ENCODE peak calls at places on chromosomes 12 and 14, in ten cellular contexts. P, T, V, X, I, H, M, N, J and C are unnamed samples.

GRCh38 chr12:17571047-17571446 is 518.9 kb downstream of the RERGL start:
- DNase-seq in P (no peak), T (no peak), V (no peak), X (no peak), I (no peak), H (no peak), M (no peak), N (no peak), J (no peak), C (no peak)

GRCh38 chr12:1797991-1798733 is 22.2 kb upstream of the LRTM2 start:
- DNase-seq in P (no peak), T (no peak), V (peak), X (no peak), I (no peak), H (peak), M (no peak), N (no peak), J (no peak), C (no peak)

GRCh38 chr12:24172031-24172772 is 222.7 kb upstream of the SOX5 start:
- DNase-seq in P (no peak), T (no peak), V (no peak), X (no peak), I (no peak), H (no peak), M (no peak), N (no peak), J (no peak), C (peak)

GRCh38 chr12:21296751-21297406 is 37.8 kb downstream of the SLCO1A2 start:
- DNase-seq in P (no peak), T (no peak), V (no peak), X (peak), I (no peak), H (no peak), M (no peak), N (peak), J (no peak), C (no peak)

GRCh38 chr14:73878436-73878835 is 8.2 kb upstream of the ZNF410 start:
- DNase-seq in P (no peak), T (no peak), V (no peak), X (peak), I (no peak), H (no peak), M (no peak), N (no peak), J (no peak), C (no peak)

GRCh38 chr14:66944872-66945271 is 244.4 kb upstream of the GARIN2 start:
- DNase-seq in P (no peak), T (no peak), V (no peak), X (peak), I (no peak), H (no peak), M (no peak), N (no peak), J (peak), C (no peak)

GRCh38 chr12:29346764-29347421 is 34.1 kb downstream of the ERGIC2 start:
- DNase-seq in P (no peak), T (no peak), V (no peak), X (peak), I (no peak), H (no peak), M (no peak), N (no peak), J (no peak), C (no peak)

GRCh38 chr14:54902143-54902520 is 494 bp downstream of the GCH1 start:
- DNase-seq in P (peak), T (peak), V (peak), X (peak), I (no peak), H (peak), M (peak), N (peak), J (peak), C (no peak)

GRCh38 chr12:30613119-30613830 is 82.4 kb downstream of the IPO8 start:
- DNase-seq in P (no peak), T (no peak), V (no peak), X (peak), I (peak), H (no peak), M (no peak), N (no peak), J (peak), C (no peak)

GRCh38 chr14:90795744-90796143 is 20.5 kb downstream of the TTC7B start:
- DNase-seq in P (no peak), T (no peak), V (no peak), X (peak), I (peak), H (no peak), M (no peak), N (no peak), J (no peak), C (no peak)

GRCh38 chr14:76836029-76836630 is 9.9 kb downstream of the LRRC74A start:
- DNase-seq in P (no peak), T (no peak), V (no peak), X (no peak), I (no peak), H (no peak), M (no peak), N (no peak), J (peak), C (no peak)

GRCh38 chr14:36066636-36067035 is 109.9 kb downstream of the PTCSC3 start:
- DNase-seq in P (no peak), T (no peak), V (no peak), X (no peak), I (no peak), H (no peak), M (no peak), N (no peak), J (no peak), C (no peak)

GRCh38 chr12:6161124-6161882 is 36.8 kb upstream of the VWF start:
- DNase-seq in P (no peak), T (peak), V (no peak), X (peak), I (no peak), H (peak), M (no peak), N (no peak), J (no peak), C (no peak)

GRCh38 chr12:131112016-131112415 is 158.3 kb downstream of the ADGRD1 start:
- DNase-seq in P (no peak), T (no peak), V (no peak), X (peak), I (no peak), H (no peak), M (no peak), N (no peak), J (no peak), C (no peak)

GRCh38 chr12:115374480-115375187 is 690.7 kb upstream of the TBX3 start:
- DNase-seq in P (no peak), T (no peak), V (no peak), X (no peak), I (no peak), H (no peak), M (no peak), N (no peak), J (no peak), C (peak)

GRCh38 chr14:50047274-50047676 is 69.1 kb downstream of the VCPKMT start:
- DNase-seq in P (no peak), T (peak), V (peak), X (no peak), I (no peak), H (no peak), M (no peak), N (no peak), J (peak), C (no peak)

GRCh38 chr12:7289743-7290142 is 14.1 kb upstream of the ACSM4 start:
- DNase-seq in P (no peak), T (no peak), V (no peak), X (peak), I (no peak), H (no peak), M (no peak), N (no peak), J (no peak), C (no peak)

GRCh38 chr14:48527832-48528231 is 852.4 kb upstream of the MDGA2 start:
- DNase-seq in P (no peak), T (no peak), V (no peak), X (no peak), I (no peak), H (no peak), M (no peak), N (no peak), J (no peak), C (no peak)

GRCh38 chr12:58668831-58669230 is 251.5 kb downstream of the LRIG3 start:
- DNase-seq in P (no peak), T (no peak), V (no peak), X (peak), I (peak), H (no peak), M (no peak), N (no peak), J (no peak), C (no peak)

GRCh38 chr12:132776816-132777568 is 15.4 kb upstream of the ANKLE2 start:
- DNase-seq in P (no peak), T (peak), V (no peak), X (peak), I (no peak), H (no peak), M (no peak), N (no peak), J (peak), C (no peak)

GRCh38 chr12:57224278-57224972 is 5.1 kb upstream of the SHMT2 start:
- DNase-seq in P (no peak), T (no peak), V (no peak), X (no peak), I (no peak), H (no peak), M (no peak), N (no peak), J (no peak), C (no peak)

GRCh38 chr12:57224973-57225679 is 4.4 kb upstream of the SHMT2 start:
- DNase-seq in P (peak), T (no peak), V (peak), X (no peak), I (no peak), H (no peak), M (peak), N (peak), J (peak), C (no peak)

GRCh38 chr12:57221169-57221917 is 4.7 kb downstream of the NXPH4 start:
- DNase-seq in P (no peak), T (no peak), V (no peak), X (no peak), I (no peak), H (no peak), M (no peak), N (no peak), J (no peak), C (no peak)

GRCh38 chr12:57222286-57223190 is 5.9 kb downstream of the NXPH4 start:
- DNase-seq in P (no peak), T (no peak), V (no peak), X (no peak), I (no peak), H (no peak), M (no peak), N (no peak), J (no peak), C (no peak)

GRCh38 chr12:57223191-57224165 is 6.0 kb upstream of the SHMT2 start:
- DNase-seq in P (no peak), T (no peak), V (no peak), X (no peak), I (no peak), H (no peak), M (no peak), N (peak), J (no peak), C (no peak)
- H3K4me3 ChIP-seq in P (no peak), T (no peak), V (no peak), X (no peak), I (no peak), H (no peak), M (no peak), N (no peak), J (no peak), C (no peak)

DNA sequence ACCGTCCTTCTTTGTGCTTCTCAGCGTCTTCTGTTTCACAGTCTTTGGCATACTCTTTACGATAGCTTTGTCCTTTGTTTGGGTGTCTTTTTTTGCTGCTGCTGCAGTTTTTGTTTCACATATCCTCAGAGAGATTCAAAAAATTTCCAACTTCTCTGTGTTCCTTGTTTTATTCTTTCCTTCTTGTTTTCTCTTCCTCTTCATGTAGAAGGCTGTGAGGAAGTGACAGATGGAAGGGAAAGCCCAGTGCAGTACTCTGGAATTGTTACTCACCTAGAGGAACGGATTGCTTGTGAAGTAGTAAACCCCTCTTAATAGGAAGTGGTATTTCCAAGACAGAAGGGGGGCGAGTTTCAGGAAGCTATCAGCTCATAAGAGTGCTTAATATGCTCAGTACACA is 1.7 kb downstream of the CREBL2 start:
- DNase-seq in P (no peak), T (no peak), V (no peak), X (no peak), I (no peak), H (no peak), M (peak), N (peak), J (peak), C (no peak)
- H3K4me3 ChIP-seq in P (peak), T (peak), V (no peak), X (no peak), I (no peak), H (no peak), M (peak), N (peak), J (no peak), C (no peak)

GRCh38 chr12:90080616-90081015 is 372.0 kb upstream of the ATP2B1 start:
- DNase-seq in P (no peak), T (no peak), V (no peak), X (no peak), I (no peak), H (no peak), M (no peak), N (no peak), J (no peak), C (no peak)
- H3K4me3 ChIP-seq in P (no peak), T (no peak), V (no peak), X (no peak), I (no peak), H (no peak), M (no peak), N (no peak), J (no peak), C (no peak)

GRCh38 chr14:104765517-104765916 is 12.6 kb downstream of the SIVA1 start:
- DNase-seq in P (no peak), T (no peak), V (no peak), X (no peak), I (no peak), H (no peak), M (no peak), N (no peak), J (no peak), C (no peak)
- H3K4me3 ChIP-seq in P (no peak), T (no peak), V (no peak), X (no peak), I (no peak), H (no peak), M (no peak), N (no peak), J (no peak), C (no peak)

DNA sequence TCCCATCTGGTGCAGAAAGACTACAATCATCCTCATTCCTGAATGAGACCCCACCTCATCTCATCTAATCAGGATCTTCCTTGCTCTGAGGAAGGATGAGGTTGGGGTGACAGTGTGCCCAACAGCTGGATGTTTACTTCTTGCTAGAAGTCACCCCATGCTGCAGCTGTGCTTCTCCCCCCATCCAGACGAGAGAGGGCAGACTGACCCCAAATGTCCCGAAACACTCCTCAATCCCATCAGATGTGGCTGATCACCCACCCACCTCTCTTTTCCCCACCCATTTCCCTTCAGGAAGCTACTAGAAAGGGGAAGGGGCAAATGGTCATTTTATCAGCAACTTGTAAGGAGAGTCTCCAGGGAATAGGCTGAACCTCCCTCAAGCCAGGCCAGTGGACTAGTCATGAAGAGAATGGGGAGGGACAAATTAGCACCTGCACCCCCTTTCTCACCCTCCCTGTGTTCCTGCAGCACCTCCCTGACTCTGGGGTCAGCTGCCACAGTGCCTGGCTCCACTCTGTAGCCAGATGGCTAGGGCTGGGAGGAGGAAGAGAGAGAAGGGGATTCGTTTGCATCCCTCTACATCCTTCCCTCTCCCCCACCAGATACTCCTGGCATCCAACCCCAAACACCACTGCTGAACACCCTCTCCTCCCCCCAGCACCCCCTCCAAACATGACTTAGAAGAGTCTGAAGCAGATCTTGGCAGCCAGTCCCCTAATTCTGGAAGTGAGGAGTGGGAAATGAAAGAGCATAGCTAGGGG is 2.8 kb upstream of the BAZ2A start:
- DNase-seq in P (no peak), T (no peak), V (no peak), X (no peak), I (no peak), H (no peak), M (no peak), N (no peak), J (no peak), C (no peak)
- H3K4me3 ChIP-seq in P (no peak), T (peak), V (no peak), X (no peak), I (peak), H (peak), M (peak), N (no peak), J (no peak), C (peak)

DNA sequence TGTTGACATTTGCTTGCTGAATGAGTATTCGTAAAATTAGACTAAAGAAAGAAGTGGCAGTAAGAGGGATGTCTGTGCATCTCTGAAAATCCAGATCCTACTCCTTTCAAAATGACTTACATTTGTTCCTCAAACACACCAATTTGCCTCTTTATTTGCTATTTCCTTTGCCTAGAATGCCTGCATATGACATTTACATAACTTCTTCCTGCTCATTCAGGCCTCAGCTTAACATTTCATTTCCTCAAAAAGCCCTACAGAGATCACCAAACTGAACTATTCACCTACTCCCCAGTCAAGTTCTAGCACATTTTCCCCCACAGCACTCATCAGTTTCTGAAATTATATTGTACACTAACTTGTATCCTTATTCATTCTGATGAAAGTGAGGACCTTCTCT is 907.2 kb downstream of the LRFN5 start:
- DNase-seq in P (no peak), T (no peak), V (no peak), X (no peak), I (no peak), H (no peak), M (no peak), N (no peak), J (no peak), C (no peak)
- H3K4me3 ChIP-seq in P (no peak), T (no peak), V (no peak), X (no peak), I (no peak), H (no peak), M (no peak), N (no peak), J (no peak), C (no peak)